ENCODE peak calls at places on chromosomes 11 and 22, in seven cellular contexts. L is ovary, T is IMR-90, R is body of pancreas, H is upper lobe of left lung, Z is A549, F is H54. N is an unnamed sample.
A peak's percentile ranks its signal among the peaks of the same experiment; 100 is the strongest.

GRCh38 chr11:111225871-111226270 is 19.7 kb upstream of the POU2AF2 start:
- DNase-seq in Z (no peak), R (no peak), H (no peak), F (no peak), L (no peak), T (no peak), N (no peak)

GRCh38 chr22:38652858-38653257 is 3.3 kb downstream of the FAM227A start:
- DNase-seq in F (no peak), L (no peak), R (no peak), Z (no peak), T (no peak), H (no peak), N (no peak)

GRCh38 chr11:119377961-119378667 is 3.4 kb downstream of the USP2 start:
- DNase-seq in F (no peak), T (no peak), H (no peak), L (no peak), R (no peak), Z (no peak), N (peak; percentile 34)

GRCh38 chr11:108697872-108698473 is 33.1 kb downstream of the DDX10 start:
- DNase-seq in H (no peak), F (peak; percentile 5), Z (peak; percentile 38), R (peak; percentile 67), T (peak; percentile 82), L (peak; percentile 31), N (peak; percentile 48)

GRCh38 chr11:65637794-65638317 is at the start of gene SIPA1:
- DNase-seq in T (peak; percentile 93), F (peak; percentile 97), H (peak; percentile 96), Z (peak; percentile 58), R (peak; percentile 86), L (peak; percentile 88), N (peak; percentile 86)

GRCh38 chr22:41826001-41826400 is 6.9 kb upstream of the SREBF2 start:
- DNase-seq in F (no peak), L (no peak), H (no peak), R (no peak), Z (no peak), T (no peak), N (no peak)

GRCh38 chr22:39374191-39374590 is 24.4 kb downstream of the SYNGR1 start:
- DNase-seq in H (peak; percentile 69), T (no peak), F (no peak), R (no peak), L (no peak), Z (no peak), N (no peak)

GRCh38 chr11:106098893-106099553 is 21.6 kb downstream of the AASDHPPT start:
- DNase-seq in Z (no peak), F (no peak), T (no peak), H (no peak), L (no peak), R (no peak), N (no peak)

GRCh38 chr11:72470386-72470785 is 36.1 kb upstream of the CLPB start:
- DNase-seq in Z (no peak), H (no peak), R (no peak), F (no peak), L (no peak), T (no peak), N (no peak)

GRCh38 chr11:119580751-119581150 is 148.2 kb downstream of the NECTIN1 start:
- DNase-seq in Z (no peak), R (no peak), F (no peak), L (no peak), T (no peak), H (no peak), N (no peak)

GRCh38 chr22:49232319-49233067 is 595.2 kb downstream of the BRD1 start:
- DNase-seq in H (no peak), F (no peak), Z (no peak), T (no peak), L (no peak), R (no peak), N (no peak)

GRCh38 chr22:45014658-45015057 is 4.9 kb upstream of the PHF21B start:
- DNase-seq in Z (no peak), R (no peak), H (no peak), F (no peak), L (no peak), T (no peak), N (no peak)

GRCh38 chr22:46097268-46097900 is 52.9 kb upstream of the PPARA start:
- DNase-seq in T (no peak), H (peak; percentile 65), F (no peak), Z (no peak), R (no peak), L (no peak), N (no peak)

GRCh38 chr11:72239849-72240460 is 4.0 kb downstream of the PHOX2A start:
- DNase-seq in R (peak; percentile 55), Z (no peak), L (peak; percentile 67), F (no peak), T (no peak), H (peak; percentile 94), N (peak; percentile 82)

GRCh38 chr11:32259641-32260081 is 168.8 kb downstream of the RCN1 start:
- DNase-seq in F (no peak), Z (no peak), R (peak; percentile 3), L (no peak), T (peak; percentile 87), H (no peak), N (no peak)

GRCh38 chr11:107696140-107696539 is 15.7 kb downstream of the SLN start:
- DNase-seq in R (no peak), F (peak; percentile 9), H (no peak), T (peak; percentile 97), L (no peak), Z (peak; percentile 35), N (no peak)

GRCh38 chr22:30340911-30341685 is 14.4 kb upstream of the TBC1D10A start:
- DNase-seq in R (no peak), T (no peak), F (no peak), H (peak; percentile 39), L (no peak), Z (no peak), N (peak; percentile 86)

GRCh38 chr11:8082391-8083087 is 1.5 kb downstream of the TUB start:
- DNase-seq in F (no peak), H (no peak), L (no peak), Z (peak; percentile 21), R (no peak), T (no peak), N (no peak)

GRCh38 chr11:109808569-109808968 is 284.6 kb upstream of the ZC3H12C start:
- DNase-seq in T (peak; percentile 51), H (no peak), R (no peak), F (no peak), L (no peak), Z (no peak), N (no peak)

GRCh38 chr11:44568706-44569473 is 3.4 kb downstream of the CD82 start:
- DNase-seq in L (peak; percentile 73), Z (peak; percentile 75), T (peak; percentile 98), H (no peak), R (peak; percentile 82), F (peak; percentile 97), N (peak; percentile 89)
- TF ChIP-seq POLR2A in L (no peak), Z (no peak), T (peak; percentile 52), H (peak; percentile 47), R (no peak), F (no peak), N (no peak)

GRCh38 chr22:25348391-25348790 is 129.0 kb downstream of the CRYBB2 start:
- DNase-seq in Z (no peak), R (no peak), L (no peak), H (no peak), F (no peak), T (no peak), N (no peak)
- TF ChIP-seq POLR2A in Z (no peak), R (no peak), L (no peak), H (no peak), F (no peak), T (no peak), N (no peak)

GRCh38 chr22:25156736-25157135 is 42.9 kb upstream of the CRYBB3 start:
- DNase-seq in Z (no peak), R (no peak), L (no peak), T (no peak), F (no peak), H (no peak), N (no peak)

GRCh38 chr22:25159028-25159427 is 40.6 kb upstream of the CRYBB3 start:
- DNase-seq in T (no peak), F (peak; percentile 53), L (no peak), Z (no peak), H (no peak), R (no peak), N (no peak)

GRCh38 chr22:25149014-25149413 is 50.6 kb upstream of the CRYBB3 start:
- DNase-seq in T (no peak), Z (no peak), L (no peak), R (no peak), H (no peak), F (no peak), N (no peak)

GRCh38 chr22:25154686-25154999 is 45.0 kb upstream of the CRYBB3 start:
- DNase-seq in F (no peak), R (no peak), H (no peak), Z (no peak), L (no peak), T (no peak), N (no peak)

DNA sequence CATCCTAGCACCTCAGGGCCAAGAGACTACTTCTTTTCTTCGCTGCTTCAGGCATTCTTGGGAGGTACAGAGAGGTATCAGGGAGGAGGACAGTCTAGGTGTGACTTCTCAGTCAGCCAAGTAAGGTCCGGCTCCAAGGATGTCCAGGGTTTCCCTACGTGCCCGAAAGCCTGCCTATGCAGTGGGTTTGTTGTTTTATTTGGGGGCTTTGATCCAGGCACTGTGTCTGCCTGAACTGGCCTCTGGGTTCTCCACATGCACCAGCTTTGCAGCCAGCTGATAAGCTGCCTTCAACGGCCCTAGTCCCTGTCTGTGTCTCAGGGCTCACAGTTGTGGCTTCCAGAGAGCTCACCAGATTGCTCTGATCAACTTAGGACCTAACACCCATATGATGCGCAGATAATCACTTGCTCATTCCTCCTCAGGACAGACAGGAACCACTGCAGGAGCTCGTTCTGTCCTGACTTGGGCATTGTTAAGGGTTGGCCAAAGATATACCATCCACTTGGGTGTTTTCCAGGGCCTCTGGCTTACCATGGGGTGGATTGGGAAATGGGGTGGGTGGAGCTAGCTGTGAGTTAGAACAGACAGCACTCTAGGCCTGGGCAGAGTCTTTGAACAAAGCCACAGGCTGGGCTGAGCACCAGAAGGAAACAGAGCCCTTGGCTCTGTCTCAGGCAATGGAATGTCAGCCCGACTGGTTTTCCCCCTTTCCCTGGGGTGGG is 45.5 kb upstream of the CRYBB3 start:
- DNase-seq in F (peak; percentile 26), H (no peak), Z (no peak), R (peak; percentile 75), L (no peak), T (no peak), N (peak; percentile 68)
- TF ChIP-seq POLR2A in F (no peak), H (peak; percentile 12), Z (no peak), R (no peak), L (no peak), T (no peak), N (no peak)

DNA sequence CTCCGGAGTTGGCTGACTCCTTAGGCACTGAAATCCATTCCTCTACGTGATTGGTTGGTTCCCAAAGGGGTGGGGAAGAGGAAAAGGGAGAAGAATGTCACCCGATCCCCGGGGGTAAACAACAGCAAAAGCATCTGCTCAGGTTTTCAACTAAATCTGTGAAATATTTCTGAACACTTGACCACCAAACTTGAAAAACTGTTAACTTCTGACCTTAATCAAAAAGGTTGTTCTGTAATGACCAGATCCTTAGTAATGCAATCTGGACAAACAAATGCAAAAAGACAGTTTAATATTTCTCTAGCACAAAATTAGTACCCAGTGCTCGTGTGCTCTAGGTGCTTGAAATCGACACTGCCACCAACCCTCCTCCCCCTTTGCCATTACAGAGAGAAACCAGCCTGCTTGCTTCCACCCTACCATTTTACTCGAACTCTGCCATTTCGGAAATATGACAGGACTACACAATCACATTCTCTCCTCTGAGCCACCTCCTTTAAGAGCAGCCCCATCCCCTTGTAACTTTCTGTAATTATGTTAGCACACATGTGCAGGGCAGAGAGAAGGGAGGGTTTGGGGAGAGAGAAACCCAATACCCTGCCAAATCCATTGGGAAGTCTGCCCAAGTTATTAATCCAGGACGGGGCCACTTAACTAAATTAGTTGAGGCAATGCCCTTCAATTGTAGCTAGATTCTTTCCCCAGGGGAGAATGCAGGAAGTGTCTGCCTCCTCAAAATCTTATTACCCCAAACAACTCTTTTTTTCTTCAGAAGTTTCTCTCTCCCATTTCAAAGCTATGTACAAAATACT is 113.8 kb downstream of the RBFOX2 start:
- DNase-seq in F (peak; percentile 15), H (no peak), Z (peak; percentile 48), L (no peak), R (peak; percentile 88), T (peak; percentile 91), N (no peak)
- TF ChIP-seq POLR2A in F (no peak), H (peak; percentile 42), Z (no peak), L (no peak), R (peak; percentile 42), T (no peak), N (no peak)